ENCODE peak calls at places on chromosomes 1 and 21, in four cellular contexts. Z is activated T-helper 1 cell treated with anti-CD3 and anti-CD28 coated beads, Interleukin-12 subunit alpha, Interleukin-12 subunit beta, Interleukin-2, Interleukin-4 antibody, amounts not matched to agents 30 ng/mL and 10 ng/mL and 1 ng/mL, durations not matched to agents 14 hours and 24 hours and 36 hours; D is D721Med; A is AG08395. E is an unnamed sample.

GRCh38 chr1:168583571-168583970 is 7.2 kb downstream of the XCL1 start:
- DNase-seq in Z (no peak), A (no peak), D (no peak), E (no peak)

GRCh38 chr1:228090613-228091081 is 8.1 kb downstream of the ARF1 start:
- DNase-seq in Z (no peak), D (peak; percentile 25), A (no peak), E (peak; percentile 49)

GRCh38 chr21:44932366-44933181 is 7.3 kb upstream of the SLX9 start:
- DNase-seq in A (peak; percentile 70), Z (no peak), D (peak; percentile 80), E (no peak)

GRCh38 chr1:99279525-99279924 is 15.2 kb downstream of the PLPPR4 start:
- DNase-seq in Z (no peak), D (no peak), A (no peak), E (no peak)

GRCh38 chr1:20100632-20101355 is 18.5 kb downstream of the PLA2G2D start:
- DNase-seq in A (peak; percentile 73), D (no peak), Z (peak; percentile 1), E (peak; percentile 29)

GRCh38 chr1:21490774-21491482 is 18.3 kb upstream of the ALPL start:
- DNase-seq in D (no peak), A (peak; percentile 90), Z (no peak), E (peak; percentile 90)

GRCh38 chr1:196997428-196997827 is 20.1 kb downstream of the CFHR5 start:
- DNase-seq in A (peak; percentile 79), Z (no peak), D (no peak), E (no peak)

GRCh38 chr1:212024469-212025149 is 10.7 kb downstream of the INTS7 start:
- DNase-seq in D (no peak), Z (no peak), A (no peak), E (no peak)

GRCh38 chr1:114511048-114511785 is at the start of gene TRIM33:
- DNase-seq in Z (peak; percentile 92), A (peak; percentile 95), D (peak; percentile 75), E (peak; percentile 95)

GRCh38 chr1:17877316-17877715 is 122.2 kb downstream of the ACTL8 start:
- DNase-seq in A (no peak), Z (no peak), D (no peak), E (no peak)

GRCh38 chr1:20725189-20726106 is 7.1 kb downstream of the SH2D5 start:
- DNase-seq in D (no peak), Z (no peak), A (peak; percentile 21), E (peak; percentile 79)

GRCh38 chr1:202088216-202088615 is 34.5 kb upstream of the GPR37L1 start:
- DNase-seq in D (no peak), A (no peak), Z (no peak), E (no peak)

GRCh38 chr1:205907794-205908193 is 35.5 kb downstream of the SLC26A9 start:
- DNase-seq in D (no peak), A (peak; percentile 35), Z (no peak), E (peak; percentile 63)

GRCh38 chr1:3491291-3492246 is 37.1 kb downstream of the ARHGEF16 start:
- DNase-seq in D (peak; percentile 59), A (peak; percentile 86), Z (peak; percentile 70), E (peak; percentile 21)

GRCh38 chr1:26126321-26127084 is 14.9 kb downstream of the PDIK1L start:
- DNase-seq in Z (peak; percentile 66), D (no peak), A (no peak), E (no peak)

GRCh38 chr1:164768619-164769018 is 209.6 kb downstream of the PBX1 start:
- DNase-seq in D (no peak), Z (no peak), A (no peak), E (no peak)

GRCh38 chr1:17564458-17565393 is 25.2 kb downstream of the ARHGEF10L start:
- DNase-seq in Z (no peak), A (no peak), D (no peak), E (no peak)

GRCh38 chr1:40014812-40015594 is 25.5 kb upstream of the CAP1 start:
- DNase-seq in Z (no peak), A (peak; percentile 84), D (no peak), E (peak; percentile 93)

GRCh38 chr1:190452272-190452848 is 25.3 kb downstream of the BRINP3 start:
- DNase-seq in A (no peak), D (no peak), Z (no peak), E (no peak)

GRCh38 chr21:23921670-23922418 is 1685.4 kb downstream of the MRPL39 start:
- DNase-seq in D (no peak), Z (no peak), A (no peak), E (no peak)

GRCh38 chr1:68293609-68294353 is 61.5 kb upstream of the WLS start:
- DNase-seq in A (no peak), Z (no peak), D (no peak), E (peak; percentile 33)

E was measured in foreskin fibroblast.